ENCODE peak calls at places on chromosomes 4 and X, in four cellular contexts. O is K562, J is GM12878, Z is H1. V is an unnamed sample.

GRCh38 chr4:23877758-23878229 is 12.1 kb downstream of the PPARGC1A start:
- DNase-seq in O (peak), J (no peak), Z (no peak), V (no peak)

GRCh38 chr4:48970471-48970921 is 15.6 kb upstream of the CWH43 start:
- DNase-seq in O (no peak), J (no peak), Z (no peak), V (no peak)

GRCh38 chrX:97790850-97791249 is 907.1 kb downstream of the RPA4 start:
- DNase-seq in O (no peak), J (no peak), Z (no peak), V (no peak)

GRCh38 chrX:20506739-20507138 is 240.0 kb upstream of the RPS6KA3 start:
- DNase-seq in O (no peak), J (no peak), Z (no peak), V (no peak)

GRCh38 chr4:992297-993110 is 700 bp downstream of the SLC26A1 start:
- DNase-seq in O (peak), J (no peak), Z (no peak), V (no peak)

GRCh38 chrX:107894038-107894437 is 68.4 kb downstream of the MID2 start:
- DNase-seq in O (peak), J (peak), Z (peak), V (peak)

GRCh38 chr4:128477540-128477939 is 189.9 kb upstream of the PGRMC2 start:
- DNase-seq in O (no peak), J (no peak), Z (no peak), V (no peak)

GRCh38 chrX:24990585-24990984 is 25.2 kb downstream of the ARX start:
- DNase-seq in O (no peak), J (no peak), Z (no peak), V (no peak)

GRCh38 chrX:100973411-100973810 is 3.9 kb downstream of the ARL13A start:
- DNase-seq in O (no peak), J (no peak), Z (no peak), V (no peak)

GRCh38 chr4:38179690-38180299 is 219.6 kb downstream of the PTTG2 start:
- DNase-seq in O (peak), J (peak), Z (peak), V (peak)

GRCh38 chr4:186037692-186038658 is 31.0 kb upstream of the TLR3 start:
- DNase-seq in O (peak), J (peak), Z (no peak), V (peak)

DNA sequence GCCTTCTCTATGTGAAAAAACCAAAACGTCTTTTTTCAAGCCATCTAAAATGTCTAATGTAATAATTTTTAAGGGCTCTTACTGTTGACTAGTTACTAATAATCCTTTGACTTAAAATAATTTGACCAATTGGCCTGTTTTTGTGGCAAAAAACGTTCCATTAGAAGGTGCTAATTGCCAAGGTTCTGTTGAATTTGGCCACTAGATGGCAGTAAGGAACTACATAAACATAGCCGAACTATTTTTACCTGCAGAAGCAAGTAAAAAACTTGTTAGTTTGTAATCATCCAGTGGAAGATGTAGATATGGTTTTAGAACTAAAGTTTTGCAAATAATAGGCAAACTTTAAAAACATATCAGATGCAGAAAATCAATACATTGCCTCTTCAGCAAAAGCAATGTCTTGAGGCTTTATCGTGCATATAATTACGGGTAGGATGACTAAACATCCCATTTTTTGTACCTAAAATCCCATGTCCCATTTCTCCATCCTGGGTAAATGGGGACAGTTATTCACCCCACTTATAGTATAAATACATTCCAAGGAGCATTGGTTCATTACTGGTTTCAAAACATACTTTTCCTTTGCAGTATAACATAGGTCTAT is 57.6 kb downstream of the PROM1 start:
- DNase-seq in O (peak), J (peak), Z (no peak), V (peak)
- TF ChIP-seq NRF1 in O (no peak), J (no peak), Z (no peak), V (no peak)

DNA sequence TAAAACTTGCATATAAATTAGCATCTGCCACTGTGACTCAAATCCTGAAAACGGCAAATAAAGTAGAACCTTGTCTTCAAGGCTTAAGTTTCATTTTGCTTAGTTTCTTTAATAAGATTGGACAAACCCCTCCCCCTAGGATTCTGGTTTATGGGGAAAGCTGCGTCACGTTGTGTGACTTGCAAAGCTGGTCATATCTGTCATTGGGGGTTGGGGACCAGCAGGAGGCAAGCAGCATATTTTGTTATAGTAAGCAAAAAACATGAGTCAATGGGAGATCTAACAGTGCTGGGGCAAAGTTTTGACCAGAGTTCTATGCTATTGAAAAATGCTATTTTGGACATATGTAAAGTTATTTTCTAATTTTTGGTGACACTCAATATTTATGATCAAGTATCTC is 407.3 kb downstream of the PCDH18 start:
- DNase-seq in O (no peak), J (no peak), Z (no peak), V (no peak)
- TF ChIP-seq NRF1 in O (no peak), J (no peak), Z (no peak), V (no peak)

GRCh38 chrX:133658244-133658911 is 243.1 kb upstream of the GPC4 start:
- DNase-seq in O (no peak), J (no peak), Z (no peak), V (no peak)
- TF ChIP-seq NRF1 in O (no peak), J (no peak), Z (no peak), V (no peak)

GRCh38 chrX:69503835-69504625 is at the start of gene NALF2:
- DNase-seq in O (no peak), J (no peak), Z (peak), V (peak)
- TF ChIP-seq NRF1 in O (no peak), J (no peak), Z (no peak), V (no peak)

DNA sequence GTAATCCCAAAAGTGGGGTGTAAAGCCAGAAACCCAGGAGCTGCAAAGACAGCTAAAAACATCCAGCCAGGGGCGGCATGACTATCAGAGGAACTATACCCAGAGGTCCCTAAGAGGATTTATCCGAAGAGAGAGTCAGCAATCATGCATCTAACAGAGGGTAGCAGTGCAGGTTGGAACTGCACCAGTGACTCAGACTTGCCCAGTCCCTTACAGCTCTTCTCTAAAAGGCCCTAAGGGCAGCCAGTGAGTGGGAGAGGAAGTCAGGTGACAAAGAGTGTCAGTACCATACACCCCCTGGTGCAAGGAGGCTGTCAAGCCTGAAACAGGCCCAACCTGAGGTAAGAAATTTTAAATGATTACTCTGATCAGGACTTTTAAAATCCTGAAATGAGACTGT is 88.1 kb downstream of the CAMK2D start:
- DNase-seq in O (no peak), J (no peak), Z (no peak), V (no peak)
- TF ChIP-seq NRF1 in O (no peak), J (no peak), Z (no peak), V (no peak)

DNA sequence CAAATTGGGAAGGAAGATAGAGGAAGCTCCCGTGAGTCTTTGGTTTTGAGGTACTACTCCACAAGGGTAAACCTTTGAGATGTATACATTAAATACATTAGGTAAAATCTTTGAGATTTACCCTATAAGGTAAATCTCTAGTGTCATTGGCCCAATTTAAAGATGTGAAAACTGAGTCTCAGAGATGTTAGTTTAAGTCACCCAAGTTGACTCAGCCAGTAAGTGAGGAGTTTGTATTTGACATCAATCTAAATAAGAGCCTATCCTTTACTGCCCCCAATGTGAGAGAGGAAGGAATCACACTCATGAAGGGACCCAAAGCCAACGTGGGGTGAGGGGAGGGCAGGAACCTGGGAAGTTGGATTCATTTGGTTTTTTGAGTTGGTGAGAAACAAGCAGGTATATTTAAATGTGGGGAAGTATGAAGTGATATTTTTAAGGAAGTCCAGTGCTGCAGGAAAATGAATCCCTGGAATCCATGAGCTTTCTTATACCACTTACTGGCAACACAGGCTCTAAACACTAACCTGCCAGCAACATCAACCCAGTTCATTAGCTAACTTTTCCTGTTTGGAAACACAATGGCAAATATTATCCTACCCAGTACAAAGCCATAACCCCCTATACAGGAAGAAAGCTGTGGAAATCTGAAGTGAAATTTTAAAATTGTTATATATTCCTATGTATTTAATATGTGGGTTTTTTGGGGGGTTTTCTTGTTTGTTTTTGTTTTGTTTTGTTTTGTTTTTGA is 55.3 kb downstream of the PALLD start:
- DNase-seq in O (peak), J (no peak), Z (no peak), V (no peak)
- TF ChIP-seq NRF1 in O (no peak), J (no peak), Z (no peak), V (no peak)

V was measured in SK-N-SH.